ENCODE peak calls at places on chromosome 19, in nine cellular contexts. H is thoracic aorta, X is NCI-H774, A is left lung, R is GM03348, O is EH, N is progenitor cell of endocrine pancreas, L is fibroblast of villous mesenchyme, U is hippocampal formation. F is an unnamed sample.

GRCh38 chr19:44002566-44003460 is at the start of gene ZNF230:
- DNase-seq in H (peak), X (peak), A (peak), R (peak), O (peak), N (peak), L (peak), U (peak), F (peak)

GRCh38 chr19:17944301-17944700 is 11.5 kb downstream of the CCDC124 start:
- DNase-seq in H (no peak), X (no peak), A (no peak), R (peak), O (peak), N (no peak), L (peak), U (no peak), F (no peak)

GRCh38 chr19:38663957-38664502 is 16.6 kb downstream of the ACTN4 start:
- DNase-seq in H (no peak), X (no peak), A (no peak), R (no peak), O (no peak), N (no peak), L (no peak), U (peak), F (no peak)

GRCh38 chr19:51179297-51179696 is 37.2 kb downstream of the SIGLEC7 start:
- DNase-seq in H (no peak), X (no peak), A (no peak), R (no peak), O (no peak), N (no peak), L (no peak), U (no peak), F (no peak)

GRCh38 chr19:48419158-48419920 is 25.9 kb downstream of the GRIN2D start:
- DNase-seq in H (no peak), X (no peak), A (peak), R (peak), O (peak), N (no peak), L (peak), U (no peak), F (peak)

GRCh38 chr19:57026476-57026875 is 93.3 kb upstream of the USP29 start:
- DNase-seq in H (no peak), X (no peak), A (no peak), R (no peak), O (no peak), N (no peak), L (no peak), U (no peak), F (no peak)

GRCh38 chr19:34150558-34150957 is 21.7 kb upstream of the LSM14A start:
- DNase-seq in H (no peak), X (no peak), A (no peak), R (no peak), O (no peak), N (no peak), L (no peak), U (no peak), F (no peak)

GRCh38 chr19:45597425-45598111 is 4.4 kb downstream of the GPR4 start:
- DNase-seq in H (no peak), X (no peak), A (no peak), R (no peak), O (no peak), N (no peak), L (no peak), U (no peak), F (no peak)

GRCh38 chr19:49594157-49595005 is 3.4 kb downstream of the PRR12 start:
- DNase-seq in H (no peak), X (no peak), A (peak), R (no peak), O (no peak), N (no peak), L (no peak), U (no peak), F (no peak)

GRCh38 chr19:3609779-3610719 is 3.4 kb upstream of the TBXA2R start:
- DNase-seq in H (no peak), X (no peak), A (peak), R (no peak), O (no peak), N (no peak), L (no peak), U (no peak), F (no peak)

GRCh38 chr19:18123819-18124218 is 26.2 kb downstream of the MAST3 start:
- DNase-seq in H (no peak), X (no peak), A (no peak), R (no peak), O (no peak), N (no peak), L (no peak), U (no peak), F (no peak)

GRCh38 chr19:18586311-18586710 is 2.3 kb upstream of the REX1BD start:
- DNase-seq in H (no peak), X (no peak), A (no peak), R (no peak), O (peak), N (no peak), L (no peak), U (no peak), F (no peak)

GRCh38 chr19:18264428-18264827 is 9.8 kb downstream of the IQCN start:
- DNase-seq in H (no peak), X (no peak), A (no peak), R (no peak), O (no peak), N (no peak), L (no peak), U (no peak), F (no peak)

GRCh38 chr19:34171877-34172660 is at the start of gene LSM14A:
- DNase-seq in H (peak), X (peak), A (peak), R (peak), O (peak), N (peak), L (peak), U (peak), F (peak)

GRCh38 chr19:33685541-33685940 is 63.8 kb downstream of the CHST8 start:
- DNase-seq in H (no peak), X (no peak), A (no peak), R (no peak), O (no peak), N (no peak), L (no peak), U (no peak), F (peak)

GRCh38 chr19:32231020-32231419 is 114.4 kb upstream of the ZNF507 start:
- DNase-seq in H (no peak), X (no peak), A (no peak), R (no peak), O (no peak), N (no peak), L (no peak), U (no peak), F (no peak)

GRCh38 chr19:17475541-17476115 is 5.3 kb downstream of the SLC27A1 start:
- DNase-seq in H (no peak), X (no peak), A (no peak), R (peak), O (peak), N (no peak), L (no peak), U (peak), F (peak)

GRCh38 chr19:46537136-46538097 is 41.8 kb upstream of the PNMA8B start:
- DNase-seq in H (no peak), X (no peak), A (peak), R (peak), O (peak), N (peak), L (peak), U (peak), F (peak)

GRCh38 chr19:16062789-16063188 is 13.5 kb upstream of the TPM4 start:
- DNase-seq in H (no peak), X (no peak), A (no peak), R (peak), O (peak), N (peak), L (no peak), U (no peak), F (peak)

GRCh38 chr19:11281336-11282049 is 14.5 kb upstream of the TSPAN16 start:
- DNase-seq in H (no peak), X (no peak), A (no peak), R (no peak), O (no peak), N (no peak), L (peak), U (no peak), F (no peak)

GRCh38 chr19:14479985-14480694 is 5.0 kb upstream of the PTGER1 start:
- DNase-seq in H (no peak), X (no peak), A (peak), R (peak), O (peak), N (peak), L (no peak), U (no peak), F (no peak)

GRCh38 chr19:12872941-12873890 is 8.0 kb downstream of the DNASE2 start:
- DNase-seq in H (no peak), X (no peak), A (no peak), R (peak), O (peak), N (no peak), L (peak), U (no peak), F (peak)

GRCh38 chr19:51375504-51376221 is 3.2 kb upstream of the NKG7 start:
- DNase-seq in H (no peak), X (no peak), A (no peak), R (no peak), O (no peak), N (no peak), L (no peak), U (no peak), F (no peak)

GRCh38 chr19:20928371-20928770 is 5.3 kb downstream of the ZNF85 start:
- DNase-seq in H (no peak), X (no peak), A (no peak), R (peak), O (peak), N (no peak), L (peak), U (no peak), F (no peak)

GRCh38 chr19:15195987-15196682 is 4.7 kb downstream of the NOTCH3 start:
- DNase-seq in H (no peak), X (peak), A (peak), R (peak), O (no peak), N (peak), L (peak), U (no peak), F (no peak)

GRCh38 chr19:2027361-2027760 is 11.8 kb upstream of the BTBD2 start:
- DNase-seq in H (no peak), X (no peak), A (no peak), R (peak), O (peak), N (no peak), L (peak), U (no peak), F (no peak)

GRCh38 chr19:45322744-45323281 is at the start of gene CKM:
- DNase-seq in H (no peak), X (no peak), A (no peak), R (no peak), O (no peak), N (no peak), L (no peak), U (no peak), F (no peak)

GRCh38 chr19:45063851-45064801 is 12.2 kb downstream of the ZNF296 start:
- DNase-seq in H (no peak), X (no peak), A (no peak), R (no peak), O (no peak), N (no peak), L (no peak), U (no peak), F (no peak)

GRCh38 chr19:18481505-18482222 is 40.2 kb downstream of the ELL start:
- DNase-seq in H (no peak), X (no peak), A (no peak), R (no peak), O (no peak), N (no peak), L (no peak), U (no peak), F (no peak)

GRCh38 chr19:54154603-54155345 is 4.7 kb downstream of the LENG1 start:
- DNase-seq in H (no peak), X (no peak), A (no peak), R (peak), O (peak), N (no peak), L (no peak), U (no peak), F (no peak)

GRCh38 chr19:13053238-13053637 is 49.4 kb downstream of the LYL1 start:
- DNase-seq in H (no peak), X (no peak), A (no peak), R (peak), O (peak), N (no peak), L (no peak), U (no peak), F (no peak)

GRCh38 chr19:40621283-40621682 is 20.1 kb downstream of the LTBP4 start:
- DNase-seq in H (no peak), X (no peak), A (no peak), R (no peak), O (no peak), N (no peak), L (no peak), U (no peak), F (no peak)

GRCh38 chr19:12194827-12195500 is 32.1 kb downstream of the ZNF136 start:
- DNase-seq in H (peak), X (no peak), A (peak), R (peak), O (peak), N (no peak), L (peak), U (peak), F (no peak)

GRCh38 chr19:46225558-46226004 is 4.0 kb upstream of the IGFL1 start:
- DNase-seq in H (no peak), X (no peak), A (no peak), R (no peak), O (peak), N (no peak), L (peak), U (no peak), F (no peak)

GRCh38 chr19:56147307-56147706 is 6.2 kb downstream of the ZNF444 start:
- DNase-seq in H (no peak), X (no peak), A (no peak), R (no peak), O (no peak), N (no peak), L (no peak), U (no peak), F (no peak)

GRCh38 chr19:19372656-19373416 is 32.6 kb upstream of the GATAD2A start:
- DNase-seq in H (no peak), X (peak), A (peak), R (peak), O (peak), N (no peak), L (peak), U (no peak), F (peak)

GRCh38 chr19:510606-511100 is 3.4 kb downstream of the TPGS1 start:
- DNase-seq in H (no peak), X (peak), A (peak), R (peak), O (peak), N (peak), L (peak), U (peak), F (peak)

F was measured in CD14-positive monocyte.